ENCODE peak calls at places on chromosomes 13 and 19, in six cellular contexts. One of them, this sample, is unnamed.
A peak's percentile ranks its signal among the peaks of the same experiment; 100 is the strongest.

GRCh38 chr19:3125900-3126524 is 9.8 kb upstream of the GNA15 start:
- DNase-seq in body of pancreas: peak; percentile 72
- DNase-seq in IMR-90: no peak
- DNase-seq in suprapubic skin: peak; percentile 73
- DNase-seq in A549: peak; percentile 40
- DNase-seq in psoas muscle: peak; percentile 83
- DNase-seq in this sample: peak; percentile 70

GRCh38 chr19:47035127-47035494 is 13.3 kb downstream of the TMEM160 start:
- DNase-seq in psoas muscle: no peak
- DNase-seq in body of pancreas: no peak
- DNase-seq in IMR-90: no peak
- DNase-seq in A549: no peak
- DNase-seq in suprapubic skin: no peak
- DNase-seq in this sample: no peak

GRCh38 chr13:44272692-44273091 is 100.9 kb upstream of the SERP2 start:
- DNase-seq in body of pancreas: no peak
- DNase-seq in IMR-90: peak; percentile 51
- DNase-seq in A549: no peak
- DNase-seq in suprapubic skin: no peak
- DNase-seq in psoas muscle: no peak
- DNase-seq in this sample: no peak

GRCh38 chr13:100361504-100361903 is 227.1 kb downstream of the GGACT start:
- DNase-seq in suprapubic skin: no peak
- DNase-seq in psoas muscle: no peak
- DNase-seq in A549: no peak
- DNase-seq in body of pancreas: no peak
- DNase-seq in IMR-90: peak; percentile 62
- DNase-seq in this sample: no peak

GRCh38 chr19:7953060-7953459 is 9.6 kb upstream of the TIMM44 start:
- DNase-seq in IMR-90: peak; percentile 21
- DNase-seq in suprapubic skin: no peak
- DNase-seq in A549: no peak
- DNase-seq in body of pancreas: no peak
- DNase-seq in psoas muscle: no peak
- DNase-seq in this sample: no peak

GRCh38 chr13:33018886-33019285 is 2.7 kb downstream of the KL start:
- DNase-seq in suprapubic skin: no peak
- DNase-seq in body of pancreas: no peak
- DNase-seq in IMR-90: no peak
- DNase-seq in psoas muscle: no peak
- DNase-seq in A549: no peak
- DNase-seq in this sample: no peak

GRCh38 chr13:80783926-80784325 is 443.0 kb upstream of the SPRY2 start:
- DNase-seq in IMR-90: no peak
- DNase-seq in suprapubic skin: no peak
- DNase-seq in psoas muscle: no peak
- DNase-seq in body of pancreas: no peak
- DNase-seq in A549: no peak
- DNase-seq in this sample: no peak

GRCh38 chr19:22612316-22612715 is 21.8 kb upstream of the ZNF492 start:
- DNase-seq in body of pancreas: no peak
- DNase-seq in suprapubic skin: no peak
- DNase-seq in A549: no peak
- DNase-seq in IMR-90: no peak
- DNase-seq in psoas muscle: no peak
- DNase-seq in this sample: no peak

GRCh38 chr13:23643828-23644419 is 73.7 kb downstream of the TNFRSF19 start:
- DNase-seq in IMR-90: no peak
- DNase-seq in suprapubic skin: no peak
- DNase-seq in psoas muscle: no peak
- DNase-seq in body of pancreas: no peak
- DNase-seq in A549: no peak
- DNase-seq in this sample: no peak

DNA sequence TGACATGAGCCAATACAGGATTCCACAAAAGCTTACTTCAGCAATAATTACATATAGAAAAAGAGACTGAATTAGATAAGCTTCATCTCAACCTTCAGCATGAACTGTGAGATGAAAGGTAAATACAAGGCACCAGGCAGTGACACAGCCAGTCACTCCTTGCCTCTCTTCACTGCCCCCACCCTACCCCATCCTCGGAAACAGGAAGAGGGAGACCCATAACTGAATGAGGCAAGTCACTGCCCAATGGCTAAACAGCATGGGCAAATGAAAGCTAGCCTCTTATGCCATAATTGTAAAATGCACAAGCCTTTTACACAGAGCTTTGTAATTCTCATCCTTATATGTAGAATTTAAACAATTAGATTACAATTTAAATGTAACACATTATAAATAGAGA is 1.7 kb downstream of the ZNF160 start:
- DNase-seq in IMR-90: peak; percentile 12
- DNase-seq in suprapubic skin: no peak
- DNase-seq in psoas muscle: no peak
- DNase-seq in body of pancreas: no peak
- DNase-seq in A549: no peak
- DNase-seq in this sample: no peak
- H3K27ac ChIP-seq in IMR-90: no peak overlapping the region
- H3K27ac ChIP-seq in suprapubic skin: no peak overlapping the region
- H3K27ac ChIP-seq in psoas muscle: no peak overlapping the region
- H3K27ac ChIP-seq in body of pancreas: no peak overlapping the region
- H3K27ac ChIP-seq in A549: no peak overlapping the region
- H3K27ac ChIP-seq in this sample: peak overlapping the region; percentile 100

GRCh38 chr19:11008111-11008510 is 47.3 kb downstream of the SMARCA4 start:
- DNase-seq in psoas muscle: no peak
- DNase-seq in suprapubic skin: no peak
- DNase-seq in IMR-90: no peak
- DNase-seq in body of pancreas: no peak
- DNase-seq in A549: no peak
- DNase-seq in this sample: no peak
- H3K4me3 ChIP-seq in psoas muscle: no peak overlapping the region
- H3K4me3 ChIP-seq in suprapubic skin: no peak overlapping the region
- H3K4me3 ChIP-seq in IMR-90: no peak overlapping the region
- H3K4me3 ChIP-seq in body of pancreas: no peak overlapping the region
- H3K4me3 ChIP-seq in A549: no peak overlapping the region
- H3K4me3 ChIP-seq in this sample: no peak overlapping the region

DNA sequence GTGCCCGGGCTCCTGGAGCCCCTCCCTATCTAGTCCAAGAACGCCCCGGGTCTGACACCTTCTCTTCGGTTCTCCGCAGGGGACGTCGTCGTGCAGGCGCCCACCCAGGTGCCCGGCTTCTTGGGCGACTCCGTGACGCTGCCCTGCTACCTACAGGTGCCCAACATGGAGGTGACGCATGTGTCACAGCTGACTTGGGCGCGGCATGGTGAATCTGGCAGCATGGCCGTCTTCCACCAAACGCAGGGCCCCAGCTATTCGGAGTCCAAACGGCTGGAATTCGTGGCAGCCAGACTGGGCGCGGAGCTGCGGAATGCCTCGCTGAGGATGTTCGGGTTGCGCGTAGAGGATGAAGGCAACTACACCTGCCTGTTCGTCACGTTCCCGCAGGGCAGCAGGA is 3.4 kb downstream of the PVR start:
- DNase-seq in A549: no peak
- DNase-seq in IMR-90: no peak
- DNase-seq in suprapubic skin: no peak
- DNase-seq in body of pancreas: no peak
- DNase-seq in psoas muscle: no peak
- DNase-seq in this sample: no peak
- H3K4me1 ChIP-seq in A549: peaks cover 57% of the 10 kb centered on the region
- H3K4me1 ChIP-seq in IMR-90: peaks cover 16% of the 10 kb centered on the region
- H3K4me1 ChIP-seq in suprapubic skin: peaks cover 6% of the 10 kb centered on the region
- H3K4me1 ChIP-seq in body of pancreas: peaks cover 13% of the 10 kb centered on the region
- H3K4me1 ChIP-seq in psoas muscle: peaks cover 30% of the 10 kb centered on the region
- H3K4me1 ChIP-seq in this sample: peaks cover 11% of the 10 kb centered on the region

GRCh38 chr13:94065741-94066140 is 413.7 kb downstream of the DCT start:
- DNase-seq in suprapubic skin: no peak
- DNase-seq in psoas muscle: no peak
- DNase-seq in body of pancreas: no peak
- DNase-seq in IMR-90: peak; percentile 78
- DNase-seq in A549: no peak
- DNase-seq in this sample: no peak

GRCh38 chr13:94058821-94059360 is 420.6 kb downstream of the DCT start:
- DNase-seq in suprapubic skin: no peak
- DNase-seq in psoas muscle: no peak
- DNase-seq in IMR-90: no peak
- DNase-seq in body of pancreas: no peak
- DNase-seq in A549: no peak
- DNase-seq in this sample: no peak

GRCh38 chr13:94063096-94063495 is 416.4 kb downstream of the DCT start:
- DNase-seq in psoas muscle: no peak
- DNase-seq in IMR-90: peak; percentile 85
- DNase-seq in suprapubic skin: no peak
- DNase-seq in A549: no peak
- DNase-seq in body of pancreas: no peak
- DNase-seq in this sample: no peak

GRCh38 chr13:94057618-94058017 is 421.9 kb downstream of the DCT start:
- DNase-seq in A549: no peak
- DNase-seq in IMR-90: no peak
- DNase-seq in suprapubic skin: no peak
- DNase-seq in body of pancreas: no peak
- DNase-seq in psoas muscle: no peak
- DNase-seq in this sample: no peak

GRCh38 chr13:94061316-94061715 is 418.2 kb downstream of the DCT start:
- DNase-seq in body of pancreas: no peak
- DNase-seq in A549: no peak
- DNase-seq in IMR-90: peak; percentile 79
- DNase-seq in psoas muscle: no peak
- DNase-seq in suprapubic skin: no peak
- DNase-seq in this sample: no peak
- H3K27ac ChIP-seq in body of pancreas: no peak overlapping the region
- H3K27ac ChIP-seq in A549: no peak overlapping the region
- H3K27ac ChIP-seq in IMR-90: no peak overlapping the region
- H3K27ac ChIP-seq in psoas muscle: no peak overlapping the region
- H3K27ac ChIP-seq in suprapubic skin: no peak overlapping the region
- H3K27ac ChIP-seq in this sample: no peak overlapping the region

This sample was measured in tibial artery.